ENCODE peak calls at places on chromosome 7, in six cellular contexts. One of them, this sample, is unnamed.

GRCh38 chr7:16417958-16418357 is 3.4 kb downstream of the CRPPA start:
- DNase-seq in mesenteric fat pad: no peak
- DNase-seq in mucosa of descending colon: no peak
- DNase-seq in AG09319: no peak
- DNase-seq in caudate nucleus: no peak
- DNase-seq in BE2C: no peak
- DNase-seq in this sample: peak

GRCh38 chr7:2399848-2400587 is 3.4 kb upstream of the CHST12 start:
- DNase-seq in BE2C: peak
- DNase-seq in AG09319: peak
- DNase-seq in mesenteric fat pad: no peak
- DNase-seq in mucosa of descending colon: no peak
- DNase-seq in caudate nucleus: no peak
- DNase-seq in this sample: peak

GRCh38 chr7:151301471-151302462 is 39.8 kb upstream of the NUB1 start:
- DNase-seq in mucosa of descending colon: no peak
- DNase-seq in caudate nucleus: no peak
- DNase-seq in BE2C: no peak
- DNase-seq in AG09319: no peak
- DNase-seq in mesenteric fat pad: no peak
- DNase-seq in this sample: no peak

GRCh38 chr7:106542550-106543220 is 118.3 kb downstream of the CCDC71L start:
- DNase-seq in AG09319: peak
- DNase-seq in caudate nucleus: no peak
- DNase-seq in BE2C: peak
- DNase-seq in mesenteric fat pad: no peak
- DNase-seq in mucosa of descending colon: no peak
- DNase-seq in this sample: peak

GRCh38 chr7:70458195-70458695 is 673.7 kb upstream of the GALNT17 start:
- DNase-seq in caudate nucleus: no peak
- DNase-seq in AG09319: no peak
- DNase-seq in BE2C: no peak
- DNase-seq in mucosa of descending colon: no peak
- DNase-seq in mesenteric fat pad: no peak
- DNase-seq in this sample: peak

GRCh38 chr7:39566056-39566921 is at the start of gene YAE1:
- DNase-seq in mesenteric fat pad: peak
- DNase-seq in mucosa of descending colon: peak
- DNase-seq in BE2C: peak
- DNase-seq in AG09319: peak
- DNase-seq in caudate nucleus: peak
- DNase-seq in this sample: peak

GRCh38 chr7:114481995-114482394 is 67.4 kb downstream of the FOXP2 start:
- DNase-seq in mucosa of descending colon: no peak
- DNase-seq in caudate nucleus: no peak
- DNase-seq in mesenteric fat pad: no peak
- DNase-seq in AG09319: peak
- DNase-seq in BE2C: no peak
- DNase-seq in this sample: no peak

GRCh38 chr7:4739528-4739992 is 35.9 kb upstream of the AP5Z1 start:
- DNase-seq in AG09319: no peak
- DNase-seq in mucosa of descending colon: no peak
- DNase-seq in mesenteric fat pad: no peak
- DNase-seq in caudate nucleus: peak
- DNase-seq in BE2C: peak
- DNase-seq in this sample: peak

GRCh38 chr7:139973091-139973490 is 89.7 kb downstream of the PARP12 start:
- DNase-seq in mesenteric fat pad: no peak
- DNase-seq in BE2C: no peak
- DNase-seq in AG09319: no peak
- DNase-seq in caudate nucleus: no peak
- DNase-seq in mucosa of descending colon: no peak
- DNase-seq in this sample: no peak

GRCh38 chr7:114937422-114937821 is 15.5 kb downstream of the MDFIC start:
- DNase-seq in mucosa of descending colon: no peak
- DNase-seq in mesenteric fat pad: no peak
- DNase-seq in AG09319: no peak
- DNase-seq in BE2C: no peak
- DNase-seq in caudate nucleus: no peak
- DNase-seq in this sample: no peak

GRCh38 chr7:16841681-16842080 is 36.9 kb upstream of the AGR2 start:
- DNase-seq in AG09319: no peak
- DNase-seq in caudate nucleus: no peak
- DNase-seq in BE2C: no peak
- DNase-seq in mesenteric fat pad: no peak
- DNase-seq in mucosa of descending colon: no peak
- DNase-seq in this sample: no peak